ENCODE peak calls at places on chromosomes 16 and 17, in ten cellular contexts. J is adrenal gland; Q is heart right ventricle; O is ovary; T is cardiac muscle cell; V is foreskin fibroblast; U is hepatocyte; G is GM23248; B is naive thymus-derived CD4-positive, alpha-beta T cell; D is DND-41. R is an unnamed sample.

GRCh38 chr17:9350083-9350482 is 225.5 kb downstream of the STX8 start:
- DNase-seq in B (no peak), T (peak), G (peak), U (no peak), Q (no peak), J (peak), O (no peak), V (peak), D (no peak), R (no peak)

GRCh38 chr16:4693956-4694663 is 748 bp downstream of the NUDT16L1 start:
- DNase-seq in J (peak), G (peak), B (no peak), U (peak), V (peak), Q (peak), O (peak), D (peak), T (peak), R (no peak)

GRCh38 chr16:87764600-87765472 is 950 bp downstream of the KLHDC4 start:
- DNase-seq in O (no peak), U (no peak), D (peak), G (no peak), Q (no peak), B (peak), V (no peak), J (no peak), T (no peak), R (peak)

GRCh38 chr17:61404702-61405046 is 5.0 kb downstream of the TBX2 start:
- DNase-seq in T (no peak), G (no peak), B (no peak), V (peak), Q (no peak), U (no peak), J (no peak), D (no peak), O (no peak), R (no peak)

GRCh38 chr16:677306-678190 is 2.1 kb downstream of the RHBDL1 start:
- DNase-seq in D (no peak), J (no peak), U (no peak), T (no peak), Q (no peak), G (no peak), B (no peak), O (peak), V (no peak), R (no peak)

GRCh38 chr16:51391798-51392511 is 240.9 kb upstream of the SALL1 start:
- DNase-seq in D (no peak), T (no peak), G (no peak), Q (no peak), O (no peak), U (no peak), V (no peak), J (no peak), B (no peak), R (no peak)

GRCh38 chr16:63787014-63787413 is 1334.8 kb downstream of the CDH11 start:
- DNase-seq in O (no peak), Q (no peak), T (no peak), D (no peak), J (no peak), B (no peak), G (no peak), U (no peak), V (no peak), R (peak)

GRCh38 chr16:86970279-86970678 is 346.9 kb downstream of the C16orf95 start:
- DNase-seq in O (no peak), V (no peak), B (no peak), T (no peak), U (no peak), G (no peak), D (no peak), J (no peak), Q (no peak), R (no peak)

GRCh38 chr17:45430738-45431530 is 1.7 kb downstream of the ARHGAP27 start:
- DNase-seq in J (no peak), B (no peak), U (peak), V (peak), G (peak), O (no peak), T (peak), Q (no peak), D (no peak), R (no peak)

GRCh38 chr17:77619851-77620250 is 338.7 kb upstream of the TNRC6C start:
- DNase-seq in J (no peak), G (peak), B (no peak), O (no peak), D (no peak), V (peak), U (no peak), T (peak), Q (no peak), R (no peak)

GRCh38 chr17:14307560-14308024 is 6.7 kb downstream of the HS3ST3B1 start:
- DNase-seq in V (peak), T (peak), Q (no peak), D (no peak), B (no peak), J (no peak), G (peak), O (no peak), U (no peak), R (no peak)

GRCh38 chr17:14310101-14310500 is 9.2 kb downstream of the HS3ST3B1 start:
- DNase-seq in D (no peak), O (peak), U (no peak), Q (no peak), J (no peak), T (no peak), G (no peak), V (no peak), B (no peak), R (no peak)

GRCh38 chr17:14308636-14308964 is 7.7 kb downstream of the HS3ST3B1 start:
- DNase-seq in D (no peak), B (no peak), T (peak), Q (no peak), V (no peak), G (peak), O (no peak), J (no peak), U (no peak), R (no peak)

GRCh38 chr17:14310584-14310983 is 9.7 kb downstream of the HS3ST3B1 start:
- DNase-seq in Q (no peak), T (no peak), B (no peak), D (no peak), O (no peak), J (peak), U (no peak), G (peak), V (no peak), R (no peak)

DNA sequence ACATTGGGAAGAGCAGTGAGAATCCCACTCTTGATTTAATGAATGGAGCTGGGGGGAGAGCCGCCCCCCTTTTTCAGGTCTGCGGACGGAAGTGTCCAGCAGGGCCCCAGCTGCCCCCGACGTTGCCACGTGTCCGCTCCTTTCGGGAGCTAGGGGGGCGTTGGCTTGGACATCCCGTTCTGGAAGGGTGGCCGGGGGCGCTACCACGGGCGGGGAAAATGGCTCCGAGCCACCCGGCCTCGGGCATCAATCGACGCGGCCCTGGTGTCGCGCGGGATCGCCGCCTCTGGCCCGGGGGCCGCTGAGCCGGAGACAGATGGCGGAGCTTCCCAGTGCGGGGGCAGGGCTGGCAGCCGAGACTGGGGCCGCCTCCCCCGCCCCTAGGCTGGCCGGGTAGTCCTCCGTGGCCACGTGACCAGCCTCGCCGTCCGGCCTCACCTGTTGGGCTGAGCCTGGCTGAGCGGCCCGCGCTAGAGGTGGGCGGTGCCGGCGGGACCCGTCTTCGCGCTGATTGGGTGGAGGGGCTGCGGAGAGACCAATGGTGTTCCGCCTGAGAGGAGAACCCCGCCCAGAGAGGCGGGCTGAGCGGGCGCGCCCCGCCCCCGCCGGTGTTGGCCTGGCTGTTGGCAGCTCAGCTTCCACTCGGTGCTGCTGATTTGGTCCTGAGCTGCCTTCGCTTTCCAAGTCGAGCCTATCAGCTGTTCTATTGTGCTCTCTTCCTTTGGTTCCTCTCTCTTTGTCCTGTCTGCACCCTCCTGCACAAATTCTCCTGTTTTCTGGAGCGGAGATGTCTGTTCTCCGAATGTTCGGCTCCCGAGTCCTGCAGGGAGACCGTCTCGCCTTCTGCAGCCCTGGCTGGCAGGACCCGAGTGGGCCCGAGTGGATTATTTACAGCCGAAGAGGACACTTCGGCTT is 8.3 kb downstream of the HS3ST3B1 start:
- DNase-seq in G (peak), O (peak), B (peak), D (no peak), T (peak), J (peak), V (peak), U (peak), Q (peak), R (no peak)
- H3K4me3 ChIP-seq in G (peak), O (peak), B (peak), D (no peak), T (peak), J (no peak), V (peak), U (peak), Q (peak), R (no peak)

DNA sequence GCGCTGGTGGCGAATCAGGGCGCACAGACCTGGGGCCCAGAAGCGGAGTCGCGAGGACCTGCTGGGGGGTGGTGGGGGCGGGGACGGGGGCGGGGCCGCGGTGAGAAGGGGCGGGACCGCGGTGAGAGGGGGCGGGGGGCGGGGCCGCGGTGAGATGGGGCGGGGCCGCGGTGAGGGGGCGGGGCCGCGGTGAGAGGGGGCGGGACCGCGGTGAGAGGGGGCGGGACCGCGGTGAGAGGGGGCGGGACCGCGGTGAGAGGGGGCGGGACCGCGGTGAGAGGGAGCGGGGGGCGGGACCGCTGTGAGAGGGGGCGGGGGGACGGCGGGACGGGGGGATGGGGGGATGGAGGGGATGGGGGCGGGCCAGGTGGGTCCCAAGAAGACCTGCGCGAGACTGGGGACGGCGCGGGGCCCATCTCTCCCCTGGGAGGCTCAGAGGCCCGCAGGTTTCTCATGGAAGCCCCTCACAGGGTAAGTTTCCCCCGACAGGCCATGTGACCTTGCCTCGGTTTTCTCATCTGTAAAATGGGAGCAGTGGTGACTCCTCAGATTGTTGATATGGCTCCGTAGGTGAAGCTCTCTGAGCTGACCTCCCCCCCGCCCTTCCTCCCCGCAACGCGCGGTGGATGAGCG is 28.6 kb upstream of the DBNDD1 start:
- DNase-seq in T (no peak), U (peak), D (no peak), G (peak), Q (no peak), V (peak), O (peak), B (no peak), J (no peak), R (no peak)
- H3K4me3 ChIP-seq in T (peak), U (no peak), D (no peak), G (peak), Q (peak), V (peak), O (peak), B (no peak), J (no peak), R (no peak)

GRCh38 chr17:44110011-44110686 is 13.3 kb downstream of the HDAC5 start:
- DNase-seq in G (no peak), O (no peak), T (no peak), D (no peak), B (no peak), V (no peak), Q (no peak), J (no peak), U (no peak), R (no peak)

GRCh38 chr17:44109312-44109630 is 14.2 kb downstream of the HDAC5 start:
- DNase-seq in G (no peak), U (no peak), D (no peak), J (no peak), T (no peak), O (no peak), Q (no peak), V (no peak), B (no peak), R (no peak)

GRCh38 chr17:44111777-44112176 is 11.7 kb downstream of the HDAC5 start:
- DNase-seq in Q (no peak), J (no peak), G (no peak), V (no peak), D (no peak), T (no peak), U (no peak), O (peak), B (no peak), R (no peak)

GRCh38 chr17:44112284-44113280 is 10.9 kb downstream of the HDAC5 start:
- DNase-seq in O (peak), V (no peak), T (no peak), B (no peak), D (no peak), J (peak), U (no peak), G (no peak), Q (peak), R (no peak)

DNA sequence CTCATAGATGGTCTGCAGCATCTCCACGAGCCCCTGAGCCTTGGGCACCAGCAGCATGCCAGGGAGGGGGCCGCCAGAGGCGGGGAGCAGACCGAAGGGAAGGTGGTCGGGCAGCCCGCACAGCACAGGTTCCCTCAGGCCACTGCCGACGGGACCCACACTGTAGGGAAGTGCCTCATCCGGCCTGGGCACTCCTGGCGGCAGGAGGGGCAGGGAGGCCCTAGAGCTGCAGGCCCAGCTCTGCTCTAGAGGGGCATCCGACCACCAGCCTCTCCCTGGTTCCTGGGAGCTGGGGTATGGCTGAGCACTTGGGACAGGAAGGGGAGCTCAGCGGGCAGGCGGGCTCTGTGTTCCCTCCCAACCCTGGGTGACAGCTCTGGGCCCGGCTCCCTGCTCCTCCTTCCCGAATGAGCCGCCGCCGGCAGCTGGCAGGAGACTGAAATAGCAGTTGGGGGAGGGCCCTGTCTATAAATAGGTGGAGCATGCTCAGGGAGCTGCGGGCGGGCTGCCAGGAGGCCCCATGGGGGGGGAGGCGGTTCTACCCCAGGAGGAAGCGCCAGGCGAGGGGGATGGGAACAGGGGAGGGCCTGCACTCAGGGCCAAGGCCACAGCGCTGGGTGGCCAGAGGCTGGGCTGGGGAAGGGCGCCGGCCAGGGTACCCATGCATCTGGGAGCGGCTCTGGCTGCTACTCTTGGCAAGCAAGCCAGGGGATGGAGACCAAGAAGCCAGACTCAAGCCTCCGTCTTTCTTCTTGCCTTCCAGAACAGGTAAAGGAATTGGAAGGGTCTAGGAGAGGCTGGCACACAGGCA is 12.4 kb downstream of the HDAC5 start:
- DNase-seq in B (peak), G (peak), D (peak), T (peak), Q (peak), O (peak), J (peak), V (peak), U (peak), R (peak)
- H3K4me3 ChIP-seq in B (no peak), G (peak), D (no peak), T (peak), Q (peak), O (peak), J (no peak), V (peak), U (no peak), R (peak)

GRCh38 chr16:85290626-85291301 is 178.5 kb upstream of the CIBAR2 start:
- DNase-seq in B (no peak), J (no peak), G (no peak), Q (no peak), T (no peak), O (no peak), V (no peak), U (no peak), D (no peak), R (no peak)
- H3K4me3 ChIP-seq in B (no peak), J (no peak), G (no peak), Q (no peak), T (no peak), O (no peak), V (no peak), U (no peak), D (no peak), R (no peak)

GRCh38 chr17:1718362-1719165 is 5.9 kb upstream of the WDR81 start:
- DNase-seq in U (peak), V (no peak), T (no peak), D (no peak), O (peak), Q (no peak), B (no peak), G (no peak), J (no peak), R (no peak)
- H3K4me3 ChIP-seq in U (no peak), V (no peak), T (no peak), D (no peak), O (no peak), Q (no peak), B (no peak), G (no peak), J (no peak), R (no peak)

DNA sequence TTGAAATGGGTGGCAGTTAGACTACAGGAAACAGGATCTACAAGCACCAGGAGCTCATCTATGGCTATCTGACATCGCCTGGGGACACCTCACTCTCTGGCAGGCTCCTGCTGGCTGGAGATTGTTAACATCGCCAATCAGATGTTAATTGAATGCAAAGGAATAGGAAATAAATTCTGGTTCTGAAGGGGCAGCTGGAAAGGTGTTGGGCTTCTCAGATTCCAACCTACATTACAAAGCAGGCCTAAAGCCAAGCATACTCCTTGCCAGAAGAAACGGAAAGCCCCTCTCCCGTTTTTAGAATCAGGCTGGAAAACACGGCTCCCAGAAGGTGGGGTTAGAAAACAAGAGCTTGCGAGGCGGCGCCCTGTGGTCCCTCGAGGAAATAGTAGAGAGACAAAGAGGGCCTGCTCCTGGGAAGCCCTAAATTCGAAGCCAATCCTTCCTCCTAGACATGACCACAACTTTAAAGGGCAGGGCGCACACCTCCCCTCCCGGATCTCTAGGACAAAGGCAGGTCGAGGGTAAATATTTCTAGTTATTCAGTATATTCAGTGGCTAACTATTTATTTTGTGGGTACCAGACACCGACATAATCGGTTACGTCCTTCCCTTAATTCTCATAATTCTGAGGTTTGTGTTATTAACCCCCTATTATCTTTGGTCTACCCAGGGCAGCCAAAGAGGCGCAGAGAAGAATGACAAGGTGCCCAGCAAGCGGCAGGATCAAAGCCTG is 763 bp upstream of the TOM1L1 start:
- DNase-seq in G (no peak), D (no peak), B (no peak), U (no peak), O (no peak), Q (no peak), V (peak), J (no peak), T (no peak), R (no peak)
- H3K4me3 ChIP-seq in G (peak), D (no peak), B (no peak), U (peak), O (peak), Q (peak), V (peak), J (no peak), T (peak), R (peak)

GRCh38 chr17:33291248-33292183 is 1.6 kb downstream of the ASIC2 start:
- DNase-seq in O (peak), J (peak), Q (peak), V (peak), U (peak), T (peak), G (peak), B (no peak), D (no peak), R (no peak)
- H3K4me3 ChIP-seq in O (peak), J (no peak), Q (peak), V (peak), U (peak), T (peak), G (peak), B (no peak), D (no peak), R (no peak)